ENCODE peak calls at places on chromosomes 4 and X, in five cellular contexts. One of them, this sample, is unnamed.
A peak's percentile ranks its signal among the peaks of the same experiment; 100 is the strongest.

GRCh38 chr4:152729466-152729865 is 49.7 kb upstream of the TMEM154 start:
- DNase-seq in pancreas: no peak
- DNase-seq in activated B cell treated with CpG ODN at 0.5 μM for 24 hours: no peak
- DNase-seq in tibial artery: no peak
- DNase-seq in ovary: no peak
- DNase-seq in this sample: no peak

GRCh38 chr4:136793848-136794247 is 738.4 kb downstream of the PCDH18 start:
- DNase-seq in tibial artery: no peak
- DNase-seq in pancreas: no peak
- DNase-seq in activated B cell treated with CpG ODN at 0.5 μM for 24 hours: no peak
- DNase-seq in ovary: no peak
- DNase-seq in this sample: no peak

GRCh38 chrX:13219990-13220764 is 99.7 kb downstream of the ATXN3L start:
- DNase-seq in ovary: no peak
- DNase-seq in tibial artery: no peak
- DNase-seq in pancreas: no peak
- DNase-seq in activated B cell treated with CpG ODN at 0.5 μM for 24 hours: no peak
- DNase-seq in this sample: no peak

GRCh38 chr4:53764761-53765490 is 173.6 kb upstream of the LNX1 start:
- DNase-seq in tibial artery: no peak
- DNase-seq in activated B cell treated with CpG ODN at 0.5 μM for 24 hours: no peak
- DNase-seq in pancreas: no peak
- DNase-seq in ovary: no peak
- DNase-seq in this sample: no peak

GRCh38 chr4:55902677-55903076 is 46.1 kb upstream of the CEP135 start:
- DNase-seq in activated B cell treated with CpG ODN at 0.5 μM for 24 hours: no peak
- DNase-seq in tibial artery: no peak
- DNase-seq in ovary: no peak
- DNase-seq in pancreas: no peak
- DNase-seq in this sample: no peak

GRCh38 chrX:64994131-64994798 is 18.0 kb upstream of the ZC4H2 start:
- DNase-seq in activated B cell treated with CpG ODN at 0.5 μM for 24 hours: no peak
- DNase-seq in pancreas: no peak
- DNase-seq in tibial artery: no peak
- DNase-seq in ovary: no peak
- DNase-seq in this sample: no peak

GRCh38 chr4:9913846-9914245 is 107.5 kb downstream of the SLC2A9 start:
- DNase-seq in pancreas: no peak
- DNase-seq in activated B cell treated with CpG ODN at 0.5 μM for 24 hours: no peak
- DNase-seq in ovary: no peak
- DNase-seq in tibial artery: no peak
- DNase-seq in this sample: no peak

GRCh38 chr4:78346222-78346621 is 205.3 kb upstream of the ANXA3 start:
- DNase-seq in ovary: no peak
- DNase-seq in tibial artery: no peak
- DNase-seq in activated B cell treated with CpG ODN at 0.5 μM for 24 hours: no peak
- DNase-seq in pancreas: no peak
- DNase-seq in this sample: no peak

GRCh38 chr4:54015421-54016065 is 48.9 kb downstream of the CHIC2 start:
- DNase-seq in ovary: no peak
- DNase-seq in pancreas: no peak
- DNase-seq in tibial artery: no peak
- DNase-seq in activated B cell treated with CpG ODN at 0.5 μM for 24 hours: no peak
- DNase-seq in this sample: no peak

GRCh38 chr4:11468901-11469300 is 40.2 kb upstream of the HS3ST1 start:
- DNase-seq in ovary: no peak
- DNase-seq in tibial artery: no peak
- DNase-seq in pancreas: no peak
- DNase-seq in activated B cell treated with CpG ODN at 0.5 μM for 24 hours: no peak
- DNase-seq in this sample: no peak

GRCh38 chr4:83328486-83328885 is 6.2 kb downstream of the HPSE start:
- DNase-seq in ovary: no peak
- DNase-seq in pancreas: no peak
- DNase-seq in activated B cell treated with CpG ODN at 0.5 μM for 24 hours: no peak
- DNase-seq in tibial artery: no peak
- DNase-seq in this sample: no peak

GRCh38 chrX:150099316-150099715 is 161.0 kb upstream of the EOLA2 start:
- DNase-seq in activated B cell treated with CpG ODN at 0.5 μM for 24 hours: no peak
- DNase-seq in ovary: no peak
- DNase-seq in pancreas: no peak
- DNase-seq in tibial artery: no peak
- DNase-seq in this sample: no peak

GRCh38 chrX:153302796-153303195 is 18.8 kb downstream of the PNMA6F start:
- DNase-seq in tibial artery: no peak
- DNase-seq in ovary: no peak
- DNase-seq in pancreas: no peak
- DNase-seq in activated B cell treated with CpG ODN at 0.5 μM for 24 hours: no peak
- DNase-seq in this sample: no peak

GRCh38 chrX:74343970-74344622 is 40.1 kb downstream of the ZCCHC13 start:
- DNase-seq in ovary: no peak
- DNase-seq in tibial artery: peak; percentile 47
- DNase-seq in activated B cell treated with CpG ODN at 0.5 μM for 24 hours: no peak
- DNase-seq in pancreas: peak; percentile 15
- DNase-seq in this sample: no peak

GRCh38 chr4:81314196-81314896 is 99.3 kb upstream of the PRKG2 start:
- DNase-seq in pancreas: peak; percentile 72
- DNase-seq in tibial artery: no peak
- DNase-seq in activated B cell treated with CpG ODN at 0.5 μM for 24 hours: no peak
- DNase-seq in ovary: no peak
- DNase-seq in this sample: no peak

GRCh38 chr4:9898596-9899345 is 117.3 kb downstream of the DRD5 start:
- DNase-seq in tibial artery: no peak
- DNase-seq in pancreas: no peak
- DNase-seq in activated B cell treated with CpG ODN at 0.5 μM for 24 hours: no peak
- DNase-seq in ovary: no peak
- DNase-seq in this sample: no peak

GRCh38 chrX:129145382-129145781 is 377.9 kb downstream of the SMARCA1 start:
- DNase-seq in tibial artery: no peak
- DNase-seq in pancreas: no peak
- DNase-seq in activated B cell treated with CpG ODN at 0.5 μM for 24 hours: no peak
- DNase-seq in ovary: no peak
- DNase-seq in this sample: no peak

GRCh38 chr4:4585012-4585670 is 43.3 kb upstream of the STX18 start:
- DNase-seq in ovary: no peak
- DNase-seq in activated B cell treated with CpG ODN at 0.5 μM for 24 hours: no peak
- DNase-seq in tibial artery: no peak
- DNase-seq in pancreas: no peak
- DNase-seq in this sample: no peak

GRCh38 chr4:2806392-2807355 is 13.8 kb downstream of the SH3BP2 start:
- DNase-seq in pancreas: peak; percentile 66
- DNase-seq in activated B cell treated with CpG ODN at 0.5 μM for 24 hours: no peak
- DNase-seq in tibial artery: peak; percentile 74
- DNase-seq in ovary: peak; percentile 85
- DNase-seq in this sample: no peak

GRCh38 chr4:140150886-140151699 is 2.9 kb downstream of the MAML3 start:
- DNase-seq in tibial artery: peak; percentile 91
- DNase-seq in pancreas: peak; percentile 93
- DNase-seq in activated B cell treated with CpG ODN at 0.5 μM for 24 hours: peak; percentile 53
- DNase-seq in ovary: peak; percentile 93
- DNase-seq in this sample: peak; percentile 45

GRCh38 chrX:331145-331771 is 12.7 kb upstream of the GTPBP6 start:
- DNase-seq in activated B cell treated with CpG ODN at 0.5 μM for 24 hours: no peak
- DNase-seq in tibial artery: no peak
- DNase-seq in pancreas: no peak
- DNase-seq in ovary: no peak
- DNase-seq in this sample: no peak

GRCh38 chrX:79117078-79117477 is 27.4 kb upstream of the GPR174 start:
- DNase-seq in activated B cell treated with CpG ODN at 0.5 μM for 24 hours: no peak
- DNase-seq in ovary: no peak
- DNase-seq in tibial artery: no peak
- DNase-seq in pancreas: no peak
- DNase-seq in this sample: no peak

GRCh38 chr4:125313989-125314602 is 659 bp upstream of the FAT4 start:
- DNase-seq in tibial artery: no peak
- DNase-seq in activated B cell treated with CpG ODN at 0.5 μM for 24 hours: no peak
- DNase-seq in pancreas: no peak
- DNase-seq in ovary: no peak
- DNase-seq in this sample: no peak

GRCh38 chr4:107519057-107519456 is 201.0 kb downstream of the PAPSS1 start:
- DNase-seq in ovary: no peak
- DNase-seq in tibial artery: no peak
- DNase-seq in pancreas: no peak
- DNase-seq in activated B cell treated with CpG ODN at 0.5 μM for 24 hours: no peak
- DNase-seq in this sample: no peak

GRCh38 chrX:31658360-31658759 is 586.5 kb upstream of the FTHL17 start:
- DNase-seq in pancreas: no peak
- DNase-seq in tibial artery: no peak
- DNase-seq in activated B cell treated with CpG ODN at 0.5 μM for 24 hours: no peak
- DNase-seq in ovary: no peak
- DNase-seq in this sample: no peak

GRCh38 chr4:134313591-134313990 is 112.0 kb upstream of the PABPC4L start:
- DNase-seq in activated B cell treated with CpG ODN at 0.5 μM for 24 hours: no peak
- DNase-seq in pancreas: no peak
- DNase-seq in ovary: no peak
- DNase-seq in tibial artery: no peak
- DNase-seq in this sample: no peak

GRCh38 chr4:6028168-6028567 is 9.9 kb upstream of the C4orf50 start:
- DNase-seq in ovary: no peak
- DNase-seq in tibial artery: no peak
- DNase-seq in activated B cell treated with CpG ODN at 0.5 μM for 24 hours: no peak
- DNase-seq in pancreas: no peak
- DNase-seq in this sample: no peak

GRCh38 chr4:156194896-156195295 is 241.2 kb upstream of the CTSO start:
- DNase-seq in ovary: no peak
- DNase-seq in activated B cell treated with CpG ODN at 0.5 μM for 24 hours: no peak
- DNase-seq in tibial artery: no peak
- DNase-seq in pancreas: no peak
- DNase-seq in this sample: no peak

GRCh38 chr4:88097301-88097700 is 61.1 kb downstream of the ABCG2 start:
- DNase-seq in pancreas: no peak
- DNase-seq in ovary: no peak
- DNase-seq in tibial artery: no peak
- DNase-seq in activated B cell treated with CpG ODN at 0.5 μM for 24 hours: no peak
- DNase-seq in this sample: no peak

GRCh38 chr4:169619518-169619957 is 840 bp upstream of the CLCN3 start:
- DNase-seq in ovary: peak; percentile 17
- DNase-seq in pancreas: peak; percentile 57
- DNase-seq in tibial artery: no peak
- DNase-seq in activated B cell treated with CpG ODN at 0.5 μM for 24 hours: peak; percentile 38
- DNase-seq in this sample: peak; percentile 43

GRCh38 chrX:134396174-134396573 is 63.8 kb upstream of the HPRT1 start:
- DNase-seq in tibial artery: no peak
- DNase-seq in ovary: no peak
- DNase-seq in activated B cell treated with CpG ODN at 0.5 μM for 24 hours: no peak
- DNase-seq in pancreas: no peak
- DNase-seq in this sample: no peak

GRCh38 chr4:28225005-28225404 is 1364.4 kb downstream of the STIM2 start:
- DNase-seq in ovary: no peak
- DNase-seq in tibial artery: no peak
- DNase-seq in pancreas: no peak
- DNase-seq in activated B cell treated with CpG ODN at 0.5 μM for 24 hours: no peak
- DNase-seq in this sample: no peak

GRCh38 chrX:152588206-152588605 is 49.5 kb upstream of the GABRQ start:
- DNase-seq in activated B cell treated with CpG ODN at 0.5 μM for 24 hours: no peak
- DNase-seq in pancreas: no peak
- DNase-seq in tibial artery: no peak
- DNase-seq in ovary: no peak
- DNase-seq in this sample: no peak

GRCh38 chrX:107725761-107726555 is 49.6 kb downstream of the TSC22D3 start:
- DNase-seq in ovary: no peak
- DNase-seq in tibial artery: no peak
- DNase-seq in activated B cell treated with CpG ODN at 0.5 μM for 24 hours: no peak
- DNase-seq in pancreas: no peak
- DNase-seq in this sample: no peak

GRCh38 chr4:56106180-56106579 is 157.4 kb downstream of the CEP135 start:
- DNase-seq in ovary: no peak
- DNase-seq in pancreas: no peak
- DNase-seq in activated B cell treated with CpG ODN at 0.5 μM for 24 hours: no peak
- DNase-seq in tibial artery: no peak
- DNase-seq in this sample: no peak

GRCh38 chrX:47643926-47644325 is 6.4 kb downstream of the ELK1 start:
- DNase-seq in activated B cell treated with CpG ODN at 0.5 μM for 24 hours: no peak
- DNase-seq in tibial artery: no peak
- DNase-seq in pancreas: no peak
- DNase-seq in ovary: no peak
- DNase-seq in this sample: no peak
- TF ChIP-seq CTCF in activated B cell treated with CpG ODN at 0.5 μM for 24 hours: no peak
- TF ChIP-seq CTCF in tibial artery: no peak
- TF ChIP-seq CTCF in pancreas: no peak
- TF ChIP-seq CTCF in ovary: no peak
- TF ChIP-seq CTCF in this sample: no peak

DNA sequence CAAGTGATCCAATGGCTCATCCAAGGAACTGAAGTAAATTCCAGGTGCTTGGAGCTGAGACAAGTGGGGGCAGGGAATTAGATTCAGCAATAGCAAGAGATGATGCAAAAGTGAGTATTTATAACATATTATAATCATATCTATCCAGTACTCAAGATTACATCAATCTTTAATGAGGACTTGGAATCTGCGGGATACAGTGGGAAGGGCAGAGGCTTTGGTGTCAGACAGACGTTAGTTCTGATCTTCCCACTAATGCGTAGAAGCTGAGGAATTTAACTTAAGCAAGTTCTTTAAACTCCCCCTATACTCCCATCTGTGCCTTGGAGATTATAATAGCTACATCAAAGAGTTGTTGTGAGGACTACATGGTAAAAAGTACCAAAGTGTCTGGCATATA is 143.3 kb upstream of the NWD2 start:
- DNase-seq in pancreas: no peak
- DNase-seq in ovary: no peak
- DNase-seq in tibial artery: no peak
- DNase-seq in activated B cell treated with CpG ODN at 0.5 μM for 24 hours: no peak
- DNase-seq in this sample: no peak
- TF ChIP-seq CTCF in pancreas: no peak
- TF ChIP-seq CTCF in ovary: no peak
- TF ChIP-seq CTCF in tibial artery: no peak
- TF ChIP-seq CTCF in activated B cell treated with CpG ODN at 0.5 μM for 24 hours: no peak
- TF ChIP-seq CTCF in this sample: no peak

GRCh38 chr4:8320386-8320750 is 50.8 kb downstream of the HTRA3 start:
- DNase-seq in ovary: no peak
- DNase-seq in tibial artery: no peak
- DNase-seq in pancreas: no peak
- DNase-seq in activated B cell treated with CpG ODN at 0.5 μM for 24 hours: no peak
- DNase-seq in this sample: peak; percentile 10
- TF ChIP-seq CTCF in ovary: no peak
- TF ChIP-seq CTCF in tibial artery: no peak
- TF ChIP-seq CTCF in pancreas: no peak
- TF ChIP-seq CTCF in activated B cell treated with CpG ODN at 0.5 μM for 24 hours: no peak
- TF ChIP-seq CTCF in this sample: no peak

GRCh38 chr4:85970535-85970934 is 389.3 kb downstream of the MAPK10 start:
- DNase-seq in tibial artery: no peak
- DNase-seq in activated B cell treated with CpG ODN at 0.5 μM for 24 hours: no peak
- DNase-seq in pancreas: no peak
- DNase-seq in ovary: no peak
- DNase-seq in this sample: no peak

GRCh38 chr4:85965529-85965928 is 394.3 kb downstream of the MAPK10 start:
- DNase-seq in activated B cell treated with CpG ODN at 0.5 μM for 24 hours: no peak
- DNase-seq in pancreas: no peak
- DNase-seq in ovary: no peak
- DNase-seq in tibial artery: no peak
- DNase-seq in this sample: no peak

GRCh38 chr4:85967872-85968271 is 392.0 kb downstream of the MAPK10 start:
- DNase-seq in ovary: no peak
- DNase-seq in activated B cell treated with CpG ODN at 0.5 μM for 24 hours: no peak
- DNase-seq in pancreas: no peak
- DNase-seq in tibial artery: no peak
- DNase-seq in this sample: no peak

GRCh38 chr4:85966308-85966882 is 393.5 kb downstream of the MAPK10 start:
- DNase-seq in activated B cell treated with CpG ODN at 0.5 μM for 24 hours: no peak
- DNase-seq in ovary: no peak
- DNase-seq in tibial artery: no peak
- DNase-seq in pancreas: no peak
- DNase-seq in this sample: no peak

GRCh38 chr4:85968945-85969830 is 390.7 kb downstream of the MAPK10 start:
- DNase-seq in pancreas: no peak
- DNase-seq in tibial artery: no peak
- DNase-seq in ovary: no peak
- DNase-seq in activated B cell treated with CpG ODN at 0.5 μM for 24 hours: no peak
- DNase-seq in this sample: no peak
- TF ChIP-seq CTCF in pancreas: peak; percentile 37
- TF ChIP-seq CTCF in tibial artery: peak; percentile 51
- TF ChIP-seq CTCF in ovary: no peak
- TF ChIP-seq CTCF in activated B cell treated with CpG ODN at 0.5 μM for 24 hours: no peak
- TF ChIP-seq CTCF in this sample: no peak